ENCODE peak calls at places on chromosomes 5 and 9, in four cellular contexts. V, H, Y and W are unnamed samples.
A peak's percentile ranks its signal among the peaks of the same experiment; 100 is the strongest.

GRCh38 chr5:143836161-143836725 is 24.3 kb downstream of the HMHB1 start:
- DNase-seq in Y (no peak), H (no peak), V (no peak), W (no peak)

GRCh38 chr5:57366744-57367143 is 115.9 kb downstream of the ACTBL2 start:
- DNase-seq in H (no peak), V (no peak), Y (no peak), W (no peak)

GRCh38 chr5:98258939-98259338 is 514.5 kb upstream of the RGMB start:
- DNase-seq in Y (no peak), V (no peak), H (peak; percentile 85), W (no peak)

GRCh38 chr5:130871346-130872086 is 293.5 kb downstream of the HINT1 start:
- DNase-seq in V (peak; percentile 45), H (peak; percentile 25), Y (no peak), W (no peak)

GRCh38 chr5:160390787-160391696 is 8.8 kb downstream of the FAM200C start:
- DNase-seq in H (no peak), Y (no peak), V (peak; percentile 7), W (no peak)

GRCh38 chr9:90189306-90189705 is 453.3 kb downstream of the DIRAS2 start:
- DNase-seq in V (no peak), H (no peak), Y (no peak), W (no peak)

GRCh38 chr5:41156739-41157138 is 56.6 kb downstream of the C6 start:
- DNase-seq in V (no peak), H (no peak), Y (no peak), W (no peak)

GRCh38 chr5:84961193-84961592 is 576.5 kb upstream of the EDIL3 start:
- DNase-seq in H (no peak), Y (no peak), V (no peak), W (peak; percentile 39)

GRCh38 chr9:4591123-4591500 is 71.0 kb upstream of the PLPP6 start:
- DNase-seq in Y (no peak), H (no peak), V (no peak), W (no peak)